ENCODE peak calls at places on chromosomes 4 and X, in seven cellular contexts. One of them, this sample, is unnamed.

GRCh38 chrX:101550362-101550761 is at the start of gene ARMCX1:
- DNase-seq in retina: peak; percentile 82
- DNase-seq in NCI-H187: peak; percentile 2
- DNase-seq in endodermal cell: peak; percentile 81
- DNase-seq in naive B cell: no peak
- DNase-seq in HCT116: no peak
- DNase-seq in GDM1: no peak
- DNase-seq in this sample: peak; percentile 29

GRCh38 chr4:48472794-48473193 is 10.3 kb upstream of the SLC10A4 start:
- DNase-seq in retina: no peak
- DNase-seq in NCI-H187: no peak
- DNase-seq in endodermal cell: no peak
- DNase-seq in naive B cell: no peak
- DNase-seq in HCT116: no peak
- DNase-seq in GDM1: no peak
- DNase-seq in this sample: no peak

GRCh38 chr4:151098191-151098590 is 1.2 kb upstream of the RPS3A start:
- DNase-seq in retina: no peak
- DNase-seq in NCI-H187: no peak
- DNase-seq in endodermal cell: no peak
- DNase-seq in naive B cell: peak; percentile 48
- DNase-seq in HCT116: no peak
- DNase-seq in GDM1: peak; percentile 60
- DNase-seq in this sample: no peak

GRCh38 chr4:47143261-47143660 is 111.9 kb downstream of the GABRB1 start:
- DNase-seq in retina: no peak
- DNase-seq in NCI-H187: no peak
- DNase-seq in endodermal cell: no peak
- DNase-seq in naive B cell: no peak
- DNase-seq in HCT116: no peak
- DNase-seq in GDM1: no peak
- DNase-seq in this sample: no peak

GRCh38 chr4:182643801-182644311 is 273.3 kb downstream of the DCTD start:
- DNase-seq in retina: no peak
- DNase-seq in NCI-H187: no peak
- DNase-seq in endodermal cell: no peak
- DNase-seq in naive B cell: no peak
- DNase-seq in HCT116: no peak
- DNase-seq in GDM1: no peak
- DNase-seq in this sample: peak; percentile 28

GRCh38 chrX:74923942-74924448 is 1.3 kb downstream of the NEXMIF start:
- DNase-seq in retina: peak; percentile 86
- DNase-seq in NCI-H187: no peak
- DNase-seq in endodermal cell: no peak
- DNase-seq in naive B cell: no peak
- DNase-seq in HCT116: no peak
- DNase-seq in GDM1: no peak
- DNase-seq in this sample: no peak

GRCh38 chrX:110082156-110082555 is 79.2 kb downstream of the TMEM164 start:
- DNase-seq in retina: no peak
- DNase-seq in NCI-H187: no peak
- DNase-seq in endodermal cell: no peak
- DNase-seq in naive B cell: no peak
- DNase-seq in HCT116: no peak
- DNase-seq in GDM1: no peak
- DNase-seq in this sample: no peak

GRCh38 chr4:100557306-100557705 is 39.5 kb upstream of the EMCN start:
- DNase-seq in retina: no peak
- DNase-seq in NCI-H187: no peak
- DNase-seq in endodermal cell: no peak
- DNase-seq in naive B cell: no peak
- DNase-seq in HCT116: no peak
- DNase-seq in GDM1: no peak
- DNase-seq in this sample: no peak

GRCh38 chr4:176467011-176467410 is 147.2 kb downstream of the SPCS3 start:
- DNase-seq in retina: no peak
- DNase-seq in NCI-H187: no peak
- DNase-seq in endodermal cell: no peak
- DNase-seq in naive B cell: no peak
- DNase-seq in HCT116: no peak
- DNase-seq in GDM1: no peak
- DNase-seq in this sample: no peak

GRCh38 chrX:1466232-1466661 is 13.5 kb upstream of the ASMTL start:
- DNase-seq in retina: no peak
- DNase-seq in NCI-H187: no peak
- DNase-seq in endodermal cell: peak; percentile 34
- DNase-seq in naive B cell: no peak
- DNase-seq in HCT116: no peak
- DNase-seq in GDM1: no peak
- DNase-seq in this sample: no peak

GRCh38 chr4:173318648-173319211 is 15.4 kb downstream of the HMGB2 start:
- DNase-seq in retina: peak; percentile 31
- DNase-seq in NCI-H187: no peak
- DNase-seq in endodermal cell: no peak
- DNase-seq in naive B cell: peak; percentile 20
- DNase-seq in HCT116: peak; percentile 15
- DNase-seq in GDM1: no peak
- DNase-seq in this sample: no peak

GRCh38 chrX:10787264-10787663 is 166.9 kb upstream of the MID1 start:
- DNase-seq in retina: no peak
- DNase-seq in NCI-H187: no peak
- DNase-seq in endodermal cell: no peak
- DNase-seq in naive B cell: no peak
- DNase-seq in HCT116: no peak
- DNase-seq in GDM1: no peak
- DNase-seq in this sample: no peak

GRCh38 chr4:155208258-155209054 is at the start of gene NPY2R:
- DNase-seq in retina: peak; percentile 83
- DNase-seq in NCI-H187: no peak
- DNase-seq in endodermal cell: peak; percentile 91
- DNase-seq in naive B cell: no peak
- DNase-seq in HCT116: no peak
- DNase-seq in GDM1: no peak
- DNase-seq in this sample: no peak

GRCh38 chrX:48919947-48920712 is 1.3 kb upstream of the PIM2 start:
- DNase-seq in retina: no peak
- DNase-seq in NCI-H187: no peak
- DNase-seq in endodermal cell: peak; percentile 36
- DNase-seq in naive B cell: no peak
- DNase-seq in HCT116: no peak
- DNase-seq in GDM1: no peak
- DNase-seq in this sample: no peak

GRCh38 chr4:189090174-189090814 is 850.4 kb upstream of the FRG1 start:
- DNase-seq in retina: no peak
- DNase-seq in NCI-H187: no peak
- DNase-seq in endodermal cell: peak; percentile 66
- DNase-seq in naive B cell: no peak
- DNase-seq in HCT116: peak; percentile 19
- DNase-seq in GDM1: no peak
- DNase-seq in this sample: peak; percentile 54

GRCh38 chr4:2066571-2067445 is 7.7 kb downstream of the NAT8L start:
- DNase-seq in retina: no peak
- DNase-seq in NCI-H187: no peak
- DNase-seq in endodermal cell: peak; percentile 49
- DNase-seq in naive B cell: no peak
- DNase-seq in HCT116: no peak
- DNase-seq in GDM1: no peak
- DNase-seq in this sample: no peak

GRCh38 chr4:68184923-68185322 is 55.3 kb upstream of the TMPRSS11F start:
- DNase-seq in retina: no peak
- DNase-seq in NCI-H187: no peak
- DNase-seq in endodermal cell: no peak
- DNase-seq in naive B cell: no peak
- DNase-seq in HCT116: no peak
- DNase-seq in GDM1: no peak
- DNase-seq in this sample: no peak